ENCODE peak calls at places on chromosomes 7 and 10, in ten cellular contexts. One of them, this sample, is unnamed. For H3K4me1, the result is how much of the 10 kb centered on the place peaks cover.

GRCh38 chr7:115558186-115558585 is 472.4 kb downstream of the TFEC start:
- DNase-seq in PC-3: peak
- DNase-seq in PC-9: peak
- DNase-seq in fibroblast of lung: peak
- DNase-seq in H9: no peak
- DNase-seq in colonic mucosa: no peak
- DNase-seq in H1: no peak
- DNase-seq in spleen: no peak
- DNase-seq in A549: no peak
- DNase-seq in cardiac muscle cell: peak
- DNase-seq in this sample: no peak

GRCh38 chr7:45938626-45939302 is 17.7 kb upstream of the IGFBP3 start:
- DNase-seq in H9: peak
- DNase-seq in cardiac muscle cell: no peak
- DNase-seq in PC-9: no peak
- DNase-seq in colonic mucosa: no peak
- DNase-seq in spleen: no peak
- DNase-seq in H1: peak
- DNase-seq in A549: no peak
- DNase-seq in PC-3: no peak
- DNase-seq in fibroblast of lung: no peak
- DNase-seq in this sample: no peak

GRCh38 chr7:150778738-150779301 is 21.3 kb downstream of the TMEM176B start:
- DNase-seq in PC-9: peak
- DNase-seq in fibroblast of lung: peak
- DNase-seq in PC-3: peak
- DNase-seq in H9: peak
- DNase-seq in cardiac muscle cell: peak
- DNase-seq in colonic mucosa: peak
- DNase-seq in A549: peak
- DNase-seq in spleen: peak
- DNase-seq in H1: peak
- DNase-seq in this sample: peak

GRCh38 chr7:73966941-73967831 is 60.8 kb upstream of the ELN start:
- DNase-seq in cardiac muscle cell: no peak
- DNase-seq in A549: no peak
- DNase-seq in fibroblast of lung: no peak
- DNase-seq in H9: peak
- DNase-seq in PC-3: no peak
- DNase-seq in colonic mucosa: no peak
- DNase-seq in spleen: peak
- DNase-seq in PC-9: no peak
- DNase-seq in H1: peak
- DNase-seq in this sample: peak

GRCh38 chr7:141840708-141841107 is 577 bp downstream of the PRSS37 start:
- DNase-seq in fibroblast of lung: no peak
- DNase-seq in cardiac muscle cell: no peak
- DNase-seq in colonic mucosa: no peak
- DNase-seq in spleen: no peak
- DNase-seq in PC-3: no peak
- DNase-seq in H9: no peak
- DNase-seq in PC-9: no peak
- DNase-seq in A549: no peak
- DNase-seq in H1: no peak
- DNase-seq in this sample: no peak

GRCh38 chr10:31304261-31304970 is 14.6 kb upstream of the ZEB1 start:
- DNase-seq in H9: no peak
- DNase-seq in A549: no peak
- DNase-seq in cardiac muscle cell: peak
- DNase-seq in H1: no peak
- DNase-seq in PC-3: no peak
- DNase-seq in fibroblast of lung: peak
- DNase-seq in colonic mucosa: no peak
- DNase-seq in PC-9: no peak
- DNase-seq in spleen: no peak
- DNase-seq in this sample: no peak

GRCh38 chr7:31261373-31261772 is 79.2 kb downstream of the NEUROD6 start:
- DNase-seq in colonic mucosa: no peak
- DNase-seq in cardiac muscle cell: no peak
- DNase-seq in spleen: no peak
- DNase-seq in H9: no peak
- DNase-seq in fibroblast of lung: peak
- DNase-seq in PC-3: no peak
- DNase-seq in PC-9: no peak
- DNase-seq in H1: no peak
- DNase-seq in A549: no peak
- DNase-seq in this sample: no peak

GRCh38 chr10:79147796-79148451 is 79.2 kb downstream of the ZMIZ1 start:
- DNase-seq in cardiac muscle cell: no peak
- DNase-seq in fibroblast of lung: no peak
- DNase-seq in spleen: no peak
- DNase-seq in A549: no peak
- DNase-seq in PC-3: no peak
- DNase-seq in PC-9: no peak
- DNase-seq in H9: no peak
- DNase-seq in H1: no peak
- DNase-seq in colonic mucosa: no peak
- DNase-seq in this sample: peak

GRCh38 chr7:70693300-70693689 is 438.6 kb upstream of the GALNT17 start:
- DNase-seq in PC-3: no peak
- DNase-seq in fibroblast of lung: peak
- DNase-seq in H1: no peak
- DNase-seq in H9: no peak
- DNase-seq in spleen: no peak
- DNase-seq in PC-9: no peak
- DNase-seq in colonic mucosa: peak
- DNase-seq in A549: no peak
- DNase-seq in cardiac muscle cell: peak
- DNase-seq in this sample: peak

GRCh38 chr7:70695804-70696104 is 436.2 kb upstream of the GALNT17 start:
- DNase-seq in fibroblast of lung: peak
- DNase-seq in H9: no peak
- DNase-seq in colonic mucosa: peak
- DNase-seq in A549: no peak
- DNase-seq in H1: no peak
- DNase-seq in cardiac muscle cell: no peak
- DNase-seq in PC-9: no peak
- DNase-seq in PC-3: no peak
- DNase-seq in spleen: no peak
- DNase-seq in this sample: no peak

GRCh38 chr7:70694909-70695803 is 436.8 kb upstream of the GALNT17 start:
- DNase-seq in fibroblast of lung: peak
- DNase-seq in spleen: no peak
- DNase-seq in H9: no peak
- DNase-seq in cardiac muscle cell: peak
- DNase-seq in PC-3: no peak
- DNase-seq in H1: peak
- DNase-seq in A549: no peak
- DNase-seq in colonic mucosa: peak
- DNase-seq in PC-9: no peak
- DNase-seq in this sample: peak

GRCh38 chr7:70693690-70694356 is 438.1 kb upstream of the GALNT17 start:
- DNase-seq in H1: peak
- DNase-seq in fibroblast of lung: peak
- DNase-seq in PC-9: no peak
- DNase-seq in A549: no peak
- DNase-seq in cardiac muscle cell: peak
- DNase-seq in spleen: peak
- DNase-seq in colonic mucosa: peak
- DNase-seq in PC-3: no peak
- DNase-seq in H9: peak
- DNase-seq in this sample: peak

DNA sequence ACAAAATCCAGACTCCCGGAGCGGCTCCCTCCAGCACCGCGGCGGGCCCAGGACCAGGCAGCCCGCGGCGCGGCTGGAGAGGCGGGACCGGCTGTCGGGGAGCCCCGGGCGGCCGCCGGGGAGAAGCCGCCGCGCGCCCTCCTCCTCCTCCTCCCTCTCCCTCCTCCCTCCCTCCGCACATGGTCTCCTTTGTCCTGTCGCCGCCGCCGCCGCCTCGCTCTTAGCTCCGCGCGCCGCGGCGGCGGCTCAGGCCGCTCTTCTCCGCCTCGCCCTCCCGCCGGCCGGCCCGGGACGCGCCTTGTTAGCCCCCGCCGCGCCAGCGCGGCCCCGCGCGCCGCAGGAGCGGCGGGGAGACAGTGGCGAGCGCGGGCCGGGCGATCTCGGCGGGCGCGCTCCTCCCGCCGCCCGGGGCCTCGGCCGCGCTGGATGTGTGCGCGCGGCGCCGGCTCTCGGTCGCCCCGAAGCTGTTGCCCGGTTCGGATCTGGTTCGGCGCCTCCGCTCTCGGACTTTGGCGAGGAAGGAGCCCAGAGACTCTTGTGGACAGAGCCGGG is 437.5 kb upstream of the GALNT17 start:
- DNase-seq in A549: no peak
- DNase-seq in PC-3: no peak
- DNase-seq in spleen: no peak
- DNase-seq in cardiac muscle cell: peak
- DNase-seq in PC-9: no peak
- DNase-seq in colonic mucosa: peak
- DNase-seq in H1: peak
- DNase-seq in H9: no peak
- DNase-seq in fibroblast of lung: peak
- DNase-seq in this sample: peak
- H3K4me1 ChIP-seq in A549: under half
- H3K4me1 ChIP-seq in PC-3: under half
- H3K4me1 ChIP-seq in spleen: under half
- H3K4me1 ChIP-seq in cardiac muscle cell: under half
- H3K4me1 ChIP-seq in PC-9: under half
- H3K4me1 ChIP-seq in colonic mucosa: under half
- H3K4me1 ChIP-seq in H1: under half
- H3K4me1 ChIP-seq in H9: under half
- H3K4me1 ChIP-seq in fibroblast of lung: under half
- H3K4me1 ChIP-seq in this sample: under half

GRCh38 chr7:29406366-29406765 is 157.3 kb upstream of the PRR15 start:
- DNase-seq in spleen: no peak
- DNase-seq in fibroblast of lung: no peak
- DNase-seq in colonic mucosa: no peak
- DNase-seq in PC-9: no peak
- DNase-seq in A549: no peak
- DNase-seq in PC-3: no peak
- DNase-seq in H1: no peak
- DNase-seq in H9: no peak
- DNase-seq in cardiac muscle cell: no peak
- DNase-seq in this sample: no peak
- TF ChIP-seq CTCF in spleen: no peak
- TF ChIP-seq CTCF in fibroblast of lung: no peak
- TF ChIP-seq CTCF in colonic mucosa: no peak
- TF ChIP-seq CTCF in PC-9: no peak
- TF ChIP-seq CTCF in A549: no peak
- TF ChIP-seq CTCF in PC-3: no peak
- TF ChIP-seq CTCF in H1: no peak
- TF ChIP-seq CTCF in H9: no peak
- TF ChIP-seq CTCF in cardiac muscle cell: no peak
- TF ChIP-seq CTCF in this sample: no peak

GRCh38 chr7:1514407-1514806 is 10.2 kb upstream of the INTS1 start:
- DNase-seq in colonic mucosa: no peak
- DNase-seq in H1: no peak
- DNase-seq in H9: no peak
- DNase-seq in spleen: no peak
- DNase-seq in PC-3: no peak
- DNase-seq in A549: no peak
- DNase-seq in PC-9: no peak
- DNase-seq in cardiac muscle cell: no peak
- DNase-seq in fibroblast of lung: no peak
- DNase-seq in this sample: no peak

GRCh38 chr7:1512781-1513656 is 8.8 kb upstream of the INTS1 start:
- DNase-seq in colonic mucosa: no peak
- DNase-seq in H9: no peak
- DNase-seq in PC-3: peak
- DNase-seq in PC-9: peak
- DNase-seq in cardiac muscle cell: peak
- DNase-seq in H1: no peak
- DNase-seq in A549: peak
- DNase-seq in fibroblast of lung: peak
- DNase-seq in spleen: peak
- DNase-seq in this sample: no peak

GRCh38 chr7:1511829-1512422 is 7.7 kb upstream of the INTS1 start:
- DNase-seq in A549: no peak
- DNase-seq in H9: no peak
- DNase-seq in fibroblast of lung: no peak
- DNase-seq in cardiac muscle cell: no peak
- DNase-seq in PC-3: no peak
- DNase-seq in spleen: peak
- DNase-seq in PC-9: no peak
- DNase-seq in colonic mucosa: no peak
- DNase-seq in H1: no peak
- DNase-seq in this sample: no peak

GRCh38 chr7:1514993-1515392 is 10.8 kb upstream of the INTS1 start:
- DNase-seq in PC-9: no peak
- DNase-seq in H9: no peak
- DNase-seq in cardiac muscle cell: no peak
- DNase-seq in fibroblast of lung: no peak
- DNase-seq in A549: no peak
- DNase-seq in H1: no peak
- DNase-seq in spleen: no peak
- DNase-seq in PC-3: no peak
- DNase-seq in colonic mucosa: no peak
- DNase-seq in this sample: no peak

GRCh38 chr7:1513657-1514095 is 9.5 kb upstream of the INTS1 start:
- DNase-seq in H1: no peak
- DNase-seq in colonic mucosa: no peak
- DNase-seq in fibroblast of lung: peak
- DNase-seq in cardiac muscle cell: peak
- DNase-seq in spleen: no peak
- DNase-seq in PC-3: no peak
- DNase-seq in H9: no peak
- DNase-seq in A549: no peak
- DNase-seq in PC-9: no peak
- DNase-seq in this sample: no peak
- H3K27ac ChIP-seq in H1: no peak
- H3K27ac ChIP-seq in colonic mucosa: peak
- H3K27ac ChIP-seq in fibroblast of lung: peak
- H3K27ac ChIP-seq in cardiac muscle cell: peak
- H3K27ac ChIP-seq in spleen: peak
- H3K27ac ChIP-seq in PC-3: peak
- H3K27ac ChIP-seq in H9: no peak
- H3K27ac ChIP-seq in A549: peak
- H3K27ac ChIP-seq in PC-9: peak
- H3K27ac ChIP-seq in this sample: peak

GRCh38 chr7:50334341-50334994 is 30.0 kb downstream of the IKZF1 start:
- DNase-seq in cardiac muscle cell: no peak
- DNase-seq in H1: no peak
- DNase-seq in H9: no peak
- DNase-seq in PC-9: no peak
- DNase-seq in colonic mucosa: no peak
- DNase-seq in spleen: no peak
- DNase-seq in fibroblast of lung: no peak
- DNase-seq in A549: no peak
- DNase-seq in PC-3: no peak
- DNase-seq in this sample: no peak

GRCh38 chr7:50331564-50332208 is 27.2 kb downstream of the IKZF1 start:
- DNase-seq in cardiac muscle cell: no peak
- DNase-seq in spleen: no peak
- DNase-seq in colonic mucosa: no peak
- DNase-seq in H1: no peak
- DNase-seq in A549: no peak
- DNase-seq in PC-9: no peak
- DNase-seq in PC-3: no peak
- DNase-seq in H9: no peak
- DNase-seq in fibroblast of lung: no peak
- DNase-seq in this sample: no peak

GRCh38 chr7:50332241-50333176 is 28.0 kb downstream of the IKZF1 start:
- DNase-seq in A549: no peak
- DNase-seq in H1: no peak
- DNase-seq in cardiac muscle cell: no peak
- DNase-seq in spleen: no peak
- DNase-seq in H9: no peak
- DNase-seq in PC-9: no peak
- DNase-seq in fibroblast of lung: no peak
- DNase-seq in PC-3: no peak
- DNase-seq in colonic mucosa: no peak
- DNase-seq in this sample: no peak

GRCh38 chr7:50335230-50335794 is 30.8 kb downstream of the IKZF1 start:
- DNase-seq in fibroblast of lung: no peak
- DNase-seq in PC-3: no peak
- DNase-seq in A549: no peak
- DNase-seq in H1: no peak
- DNase-seq in colonic mucosa: no peak
- DNase-seq in PC-9: no peak
- DNase-seq in cardiac muscle cell: no peak
- DNase-seq in spleen: no peak
- DNase-seq in H9: no peak
- DNase-seq in this sample: no peak

DNA sequence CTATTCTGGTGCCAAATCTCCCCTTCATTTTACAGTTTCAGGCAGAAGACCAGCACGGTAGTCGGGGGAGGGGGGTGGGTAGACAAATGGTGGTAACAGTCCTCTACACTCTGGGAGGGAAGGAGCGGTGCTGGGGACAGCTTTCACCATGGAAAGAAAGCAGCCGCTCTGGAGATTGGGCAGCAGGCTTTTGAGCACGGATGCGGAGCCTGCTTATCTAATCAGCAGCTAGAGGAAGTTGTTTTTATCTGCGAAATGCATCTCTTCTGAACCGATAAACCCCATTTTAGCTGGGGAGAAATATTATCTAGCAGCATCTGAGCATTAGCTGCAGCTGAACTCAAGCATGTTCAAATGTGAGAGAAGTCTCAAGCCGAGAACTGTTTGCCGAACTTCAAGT is 28.8 kb downstream of the IKZF1 start:
- DNase-seq in A549: no peak
- DNase-seq in fibroblast of lung: no peak
- DNase-seq in spleen: peak
- DNase-seq in H9: no peak
- DNase-seq in H1: no peak
- DNase-seq in PC-9: no peak
- DNase-seq in cardiac muscle cell: no peak
- DNase-seq in PC-3: no peak
- DNase-seq in colonic mucosa: no peak
- DNase-seq in this sample: no peak
- H3K4me1 ChIP-seq in A549: under half
- H3K4me1 ChIP-seq in fibroblast of lung: under half
- H3K4me1 ChIP-seq in spleen: half or more
- H3K4me1 ChIP-seq in H9: under half
- H3K4me1 ChIP-seq in H1: under half
- H3K4me1 ChIP-seq in PC-9: under half
- H3K4me1 ChIP-seq in cardiac muscle cell: under half
- H3K4me1 ChIP-seq in PC-3: under half
- H3K4me1 ChIP-seq in colonic mucosa: under half
- H3K4me1 ChIP-seq in this sample: under half